ENCODE peak calls at places on chromosomes 3 and 15, in four cellular contexts. S is EH, V is fibroblast of gingiva, A is Karpas-422. R is an unnamed sample.

GRCh38 chr3:127008236-127008635 is 25.3 kb downstream of the PLXNA1 start:
- DNase-seq in S (no peak), V (no peak), A (no peak), R (no peak)

GRCh38 chr15:60695713-60696522 is 217.0 kb upstream of the ICE2 start:
- DNase-seq in S (no peak), V (no peak), A (no peak), R (no peak)

GRCh38 chr3:19891740-19892139 is 42.3 kb downstream of the EFHB start:
- DNase-seq in S (peak; percentile 56), V (no peak), A (no peak), R (no peak)

GRCh38 chr15:48564690-48565089 is 80.8 kb downstream of the FBN1 start:
- DNase-seq in S (no peak), V (no peak), A (no peak), R (no peak)

GRCh38 chr3:197021729-197022404 is 7.8 kb downstream of the MELTF start:
- DNase-seq in S (no peak), V (no peak), A (no peak), R (no peak)

GRCh38 chr3:178585439-178585838 is 49.2 kb downstream of the KCNMB2 start:
- DNase-seq in S (no peak), V (no peak), A (no peak), R (no peak)

GRCh38 chr3:173096994-173097785 is 43.8 kb downstream of the SPATA16 start:
- DNase-seq in S (peak; percentile 32), V (no peak), A (no peak), R (peak; percentile 21)

GRCh38 chr3:36714343-36714742 is 50.0 kb downstream of the DCLK3 start:
- DNase-seq in S (peak; percentile 88), V (no peak), A (no peak), R (peak; percentile 77)

GRCh38 chr15:84023636-84024035 is 211.9 kb upstream of the GOLGA6L4 start:
- DNase-seq in S (peak; percentile 9), V (no peak), A (peak; percentile 75), R (peak; percentile 18)

GRCh38 chr3:121724130-121724529 is 25.4 kb downstream of the GOLGB1 start:
- DNase-seq in S (no peak), V (no peak), A (no peak), R (no peak)

GRCh38 chr3:197737319-197737649 is 580 bp upstream of the RUBCN start:
- DNase-seq in S (no peak), V (no peak), A (no peak), R (no peak)

GRCh38 chr3:88785841-88786240 is 321.6 kb upstream of the EPHA3 start:
- DNase-seq in S (no peak), V (no peak), A (no peak), R (no peak)